ENCODE peak calls at places on chromosome 21, in six cellular contexts. R is SK-N-SH, T is GM23248, A is neural progenitor cell, M is PC-3, V is hepatocyte. I is an unnamed sample.

GRCh38 chr21:16308269-16308668 is 578.5 kb downstream of the USP25 start:
- DNase-seq in R (no peak), M (no peak), A (no peak), V (no peak), T (peak), I (no peak)

GRCh38 chr21:35100351-35100771 is 51.3 kb upstream of the RUNX1 start:
- DNase-seq in R (no peak), V (no peak), M (no peak), A (no peak), T (no peak), I (no peak)

GRCh38 chr21:36693144-36694040 is 5.5 kb upstream of the SIM2 start:
- DNase-seq in V (no peak), A (peak), M (no peak), T (no peak), R (peak), I (no peak)

GRCh38 chr21:35428041-35428400 is 378.9 kb upstream of the RUNX1 start:
- DNase-seq in T (peak), A (no peak), M (no peak), R (no peak), V (no peak), I (no peak)

GRCh38 chr21:36964832-36965719 is 1.4 kb downstream of the HLCS start:
- DNase-seq in V (no peak), T (no peak), R (no peak), A (no peak), M (no peak), I (peak)

GRCh38 chr21:35294231-35294898 is 245.3 kb upstream of the RUNX1 start:
- DNase-seq in T (peak), V (peak), R (no peak), M (peak), A (peak), I (no peak)

GRCh38 chr21:36550761-36551160 is 70.8 kb upstream of the CLDN14 start:
- DNase-seq in M (no peak), V (no peak), A (no peak), T (peak), R (no peak), I (no peak)

GRCh38 chr21:38115870-38116269 is 140.9 kb upstream of the KCNJ15 start:
- DNase-seq in R (no peak), A (no peak), V (no peak), T (no peak), M (no peak), I (no peak)

GRCh38 chr21:17359781-17360180 is 153.1 kb upstream of the CXADR start:
- DNase-seq in V (no peak), R (no peak), M (no peak), T (no peak), A (no peak), I (peak)

GRCh38 chr21:20971296-20971921 is 26.8 kb upstream of the NCAM2 start:
- DNase-seq in A (peak), R (peak), M (peak), T (peak), V (peak), I (peak)

GRCh38 chr21:39136711-39137110 is 46.5 kb downstream of the PSMG1 start:
- DNase-seq in A (no peak), M (peak), T (peak), R (no peak), V (no peak), I (no peak)

GRCh38 chr21:27369234-27369633 is 402.3 kb upstream of the ADAMTS5 start:
- DNase-seq in A (no peak), V (no peak), R (no peak), T (no peak), M (no peak), I (no peak)

GRCh38 chr21:25324666-25325065 is 282.6 kb downstream of the MRPL39 start:
- DNase-seq in M (no peak), R (no peak), V (no peak), T (no peak), A (no peak), I (no peak)

GRCh38 chr21:39197448-39197847 is 14.2 kb upstream of the PSMG1 start:
- DNase-seq in V (no peak), R (no peak), M (no peak), A (no peak), T (no peak), I (no peak)

GRCh38 chr21:17231771-17232170 is 281.1 kb upstream of the CXADR start:
- DNase-seq in V (no peak), A (no peak), T (no peak), M (no peak), R (no peak), I (no peak)

GRCh38 chr21:22880573-22880972 is 1882.4 kb downstream of the NCAM2 start:
- DNase-seq in V (no peak), T (no peak), A (no peak), M (no peak), R (no peak), I (no peak)

GRCh38 chr21:17441370-17441769 is 71.5 kb upstream of the CXADR start:
- DNase-seq in A (no peak), R (no peak), M (peak), T (no peak), V (peak), I (no peak)

GRCh38 chr21:26534517-26534916 is 38.6 kb downstream of the CYYR1 start:
- DNase-seq in R (no peak), T (no peak), M (no peak), V (no peak), A (no peak), I (no peak)

GRCh38 chr21:42560517-42561179 is 47.0 kb downstream of the SLC37A1 start:
- DNase-seq in R (no peak), A (no peak), T (no peak), M (no peak), V (no peak), I (peak)

GRCh38 chr21:37062592-37062933 is 10.3 kb downstream of the PIGP start:
- DNase-seq in A (no peak), R (no peak), M (no peak), T (no peak), V (no peak), I (no peak)

GRCh38 chr21:17725339-17725738 is 93.8 kb downstream of the C21orf91 start:
- DNase-seq in M (peak), A (no peak), T (no peak), R (no peak), V (peak), I (no peak)

GRCh38 chr21:14687277-14687642 is 141.1 kb upstream of the SAMSN1 start:
- DNase-seq in A (no peak), V (no peak), T (peak), M (no peak), R (no peak), I (peak)

GRCh38 chr21:25827513-25827912 is 92.7 kb downstream of the GABPA start:
- DNase-seq in T (no peak), V (no peak), A (no peak), R (no peak), M (no peak), I (no peak)

GRCh38 chr21:19853709-19854575 is 1144.3 kb upstream of the NCAM2 start:
- DNase-seq in R (no peak), A (no peak), M (no peak), V (peak), T (no peak), I (no peak)

GRCh38 chr21:35599164-35599563 is 461.2 kb downstream of the SETD4 start:
- DNase-seq in V (no peak), M (no peak), T (no peak), R (no peak), A (no peak), I (no peak)

GRCh38 chr21:38887750-38888149 is 82.0 kb downstream of the ETS2 start:
- DNase-seq in M (no peak), R (no peak), V (no peak), T (no peak), A (no peak), I (no peak)

GRCh38 chr21:33644383-33645074 is 2.2 kb downstream of the ITSN1 start:
- DNase-seq in R (no peak), T (peak), A (peak), V (peak), M (peak), I (no peak)
- TF ChIP-seq EZH2phosphoT487 in R (no peak), T (no peak), A (no peak), V (no peak), M (no peak), I (no peak)

DNA sequence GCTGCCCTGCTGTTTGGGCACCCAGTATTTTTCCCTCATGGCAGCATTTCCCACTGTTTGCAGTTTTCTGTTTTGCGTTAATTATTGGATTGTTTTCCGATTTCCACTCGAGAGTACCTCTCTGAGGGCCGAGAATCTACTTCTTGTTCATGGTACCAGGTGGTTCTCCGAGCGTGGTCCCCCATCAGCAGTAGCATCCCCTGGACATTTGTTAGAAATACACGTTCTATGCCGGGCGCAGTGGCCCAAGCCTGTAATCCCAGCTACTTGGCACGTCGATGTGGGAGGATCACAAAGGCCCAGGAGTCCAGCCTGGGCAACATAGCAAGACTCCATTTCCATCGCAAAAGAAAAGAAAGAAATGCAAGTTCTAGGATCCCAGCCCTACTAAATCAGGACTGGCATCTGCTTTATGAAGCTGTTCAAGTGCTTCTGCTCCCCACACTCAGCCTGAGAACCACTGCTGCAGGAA is 712 bp downstream of the RRP1 start:
- DNase-seq in R (no peak), M (no peak), T (peak), A (no peak), V (no peak), I (no peak)
- H2AFZ ChIP-seq in R (peak), M (peak), T (peak), A (no peak), V (peak), I (no peak)

DNA sequence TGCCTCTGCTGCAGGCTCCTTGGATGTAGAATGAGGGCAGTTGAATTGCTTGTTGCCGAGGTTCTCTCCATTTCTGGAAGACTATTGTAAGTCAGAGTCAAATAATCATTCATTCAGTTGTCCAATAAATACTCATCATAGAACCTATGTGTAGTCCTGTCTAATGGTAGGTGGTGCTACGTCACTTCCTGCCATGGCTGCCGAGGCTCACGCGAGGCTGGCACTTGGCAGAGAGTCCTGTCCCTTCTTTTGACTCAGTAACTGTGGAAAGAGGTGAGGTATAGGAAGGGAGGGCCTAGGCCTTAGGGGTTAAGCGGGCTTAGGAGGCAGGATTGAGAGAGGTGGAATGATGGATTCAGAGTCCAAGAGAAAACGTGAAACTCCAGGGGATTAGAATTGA is 9.7 kb downstream of the ADARB1 start:
- DNase-seq in A (no peak), T (no peak), M (no peak), V (no peak), R (no peak), I (no peak)
- TF ChIP-seq EZH2phosphoT487 in A (no peak), T (no peak), M (no peak), V (no peak), R (no peak), I (no peak)

GRCh38 chr21:45387506-45387905 is 17.5 kb upstream of the COL18A1 start:
- DNase-seq in R (no peak), V (no peak), M (no peak), A (no peak), T (no peak), I (no peak)
- H2AFZ ChIP-seq in R (peak), V (no peak), M (peak), A (no peak), T (peak), I (no peak)

DNA sequence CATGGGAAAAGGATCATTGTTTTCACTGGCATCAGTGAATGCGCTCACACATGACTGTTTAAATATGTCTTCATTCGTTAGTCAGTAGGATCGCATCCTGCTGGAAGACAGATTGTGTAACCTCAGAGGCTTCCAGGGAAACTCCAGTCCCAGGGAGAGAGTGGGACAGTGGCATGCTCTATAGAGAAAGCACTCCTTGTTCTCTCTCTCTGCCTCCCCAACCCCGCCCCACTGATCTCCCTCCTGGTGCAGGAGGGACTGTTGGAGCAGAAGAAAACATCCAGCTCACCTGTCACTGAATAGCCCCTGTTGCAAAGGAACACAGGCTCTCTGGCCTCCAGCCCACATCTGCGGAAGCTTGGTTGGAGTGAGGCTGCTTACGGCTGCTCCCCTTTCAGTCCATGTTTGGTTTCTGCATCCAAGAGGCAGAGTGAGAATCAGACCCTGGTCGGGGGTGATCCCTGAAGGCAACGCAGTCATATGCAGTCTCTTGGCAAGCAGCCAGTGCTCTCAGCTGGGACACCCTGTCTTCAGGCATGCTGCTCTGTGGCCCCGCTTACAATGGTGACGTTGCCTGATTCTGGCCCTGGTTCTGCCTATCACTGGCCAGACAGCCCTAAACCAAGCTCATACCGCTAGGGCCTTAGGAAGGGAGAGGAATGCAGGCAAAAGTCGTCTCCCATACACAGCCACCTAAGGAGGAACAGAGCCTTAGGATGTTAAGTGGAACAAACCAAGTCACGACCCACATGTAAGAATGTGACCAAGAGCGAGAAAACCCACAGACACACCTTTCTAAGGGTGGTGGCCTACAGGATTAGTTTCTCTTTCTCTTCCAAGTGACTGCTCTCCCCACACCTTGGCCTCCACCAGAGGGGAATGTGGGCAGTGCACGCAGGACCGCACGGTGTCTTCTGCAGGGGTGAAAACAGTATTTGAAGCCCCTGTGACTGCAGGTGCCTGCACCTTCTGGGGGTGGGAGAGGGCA is 39.7 kb downstream of the BACE2 start:
- DNase-seq in M (no peak), V (peak), R (no peak), T (peak), A (no peak), I (no peak)
- TF ChIP-seq EZH2phosphoT487 in M (no peak), V (no peak), R (no peak), T (no peak), A (no peak), I (no peak)